ENCODE peak calls at places on chromosomes 11 and 22, in seven cellular contexts. One of them, this sample, is unnamed.

GRCh38 chr11:73981051-73981805 is 1.4 kb downstream of the UCP2 start:
- DNase-seq in heart left ventricle: no peak
- DNase-seq in iPS DF 6.9: no peak
- DNase-seq in CD8-positive, alpha-beta T cell: no peak
- DNase-seq in AG10803: no peak
- DNase-seq in dorsolateral prefrontal cortex: no peak
- DNase-seq in mammary epithelial cell: no peak
- DNase-seq in this sample: no peak

GRCh38 chr22:46336119-46337078 is 885 bp downstream of the TRMU start:
- DNase-seq in CD8-positive, alpha-beta T cell: no peak
- DNase-seq in iPS DF 6.9: no peak
- DNase-seq in AG10803: no peak
- DNase-seq in dorsolateral prefrontal cortex: peak
- DNase-seq in heart left ventricle: no peak
- DNase-seq in mammary epithelial cell: peak
- DNase-seq in this sample: peak

GRCh38 chr11:96075532-96075959 is 151.6 kb upstream of the MTMR2 start:
- DNase-seq in heart left ventricle: no peak
- DNase-seq in mammary epithelial cell: peak
- DNase-seq in dorsolateral prefrontal cortex: no peak
- DNase-seq in CD8-positive, alpha-beta T cell: no peak
- DNase-seq in AG10803: no peak
- DNase-seq in iPS DF 6.9: no peak
- DNase-seq in this sample: no peak

GRCh38 chr11:116840224-116840745 is 2.9 kb upstream of the APOA1 start:
- DNase-seq in mammary epithelial cell: no peak
- DNase-seq in heart left ventricle: no peak
- DNase-seq in CD8-positive, alpha-beta T cell: no peak
- DNase-seq in iPS DF 6.9: no peak
- DNase-seq in dorsolateral prefrontal cortex: no peak
- DNase-seq in AG10803: peak
- DNase-seq in this sample: no peak

GRCh38 chr22:50030315-50031188 is 18.0 kb upstream of the IL17REL start:
- DNase-seq in iPS DF 6.9: peak
- DNase-seq in mammary epithelial cell: peak
- DNase-seq in heart left ventricle: peak
- DNase-seq in CD8-positive, alpha-beta T cell: peak
- DNase-seq in dorsolateral prefrontal cortex: peak
- DNase-seq in AG10803: peak
- DNase-seq in this sample: peak

GRCh38 chr11:96054870-96055705 is 131.2 kb upstream of the MTMR2 start:
- DNase-seq in heart left ventricle: no peak
- DNase-seq in dorsolateral prefrontal cortex: no peak
- DNase-seq in mammary epithelial cell: peak
- DNase-seq in AG10803: peak
- DNase-seq in CD8-positive, alpha-beta T cell: no peak
- DNase-seq in iPS DF 6.9: no peak
- DNase-seq in this sample: no peak

GRCh38 chr22:46031066-46031465 is 54.1 kb upstream of the WNT7B start:
- DNase-seq in mammary epithelial cell: no peak
- DNase-seq in CD8-positive, alpha-beta T cell: no peak
- DNase-seq in heart left ventricle: peak
- DNase-seq in dorsolateral prefrontal cortex: peak
- DNase-seq in AG10803: no peak
- DNase-seq in iPS DF 6.9: no peak
- DNase-seq in this sample: peak

GRCh38 chr22:24564376-24565058 is 8.7 kb downstream of the SNRPD3 start:
- DNase-seq in iPS DF 6.9: no peak
- DNase-seq in mammary epithelial cell: no peak
- DNase-seq in heart left ventricle: peak
- DNase-seq in CD8-positive, alpha-beta T cell: no peak
- DNase-seq in AG10803: peak
- DNase-seq in dorsolateral prefrontal cortex: no peak
- DNase-seq in this sample: no peak

GRCh38 chr11:2383823-2384722 is 7.0 kb downstream of the CD81 start:
- DNase-seq in CD8-positive, alpha-beta T cell: no peak
- DNase-seq in AG10803: no peak
- DNase-seq in mammary epithelial cell: no peak
- DNase-seq in heart left ventricle: no peak
- DNase-seq in iPS DF 6.9: no peak
- DNase-seq in dorsolateral prefrontal cortex: no peak
- DNase-seq in this sample: no peak
- H3K4me3 ChIP-seq in CD8-positive, alpha-beta T cell: no peak
- H3K4me3 ChIP-seq in AG10803: no peak
- H3K4me3 ChIP-seq in mammary epithelial cell: peak
- H3K4me3 ChIP-seq in heart left ventricle: no peak
- H3K4me3 ChIP-seq in iPS DF 6.9: no peak
- H3K4me3 ChIP-seq in dorsolateral prefrontal cortex: peak
- H3K4me3 ChIP-seq in this sample: peak

GRCh38 chr11:72721276-72721675 is 30.9 kb downstream of the ARAP1 start:
- DNase-seq in AG10803: no peak
- DNase-seq in mammary epithelial cell: no peak
- DNase-seq in dorsolateral prefrontal cortex: no peak
- DNase-seq in CD8-positive, alpha-beta T cell: no peak
- DNase-seq in iPS DF 6.9: no peak
- DNase-seq in heart left ventricle: peak
- DNase-seq in this sample: no peak

GRCh38 chr11:72719551-72719950 is 32.7 kb downstream of the ARAP1 start:
- DNase-seq in dorsolateral prefrontal cortex: no peak
- DNase-seq in CD8-positive, alpha-beta T cell: no peak
- DNase-seq in heart left ventricle: peak
- DNase-seq in AG10803: no peak
- DNase-seq in mammary epithelial cell: no peak
- DNase-seq in iPS DF 6.9: no peak
- DNase-seq in this sample: no peak

GRCh38 chr11:72720806-72721205 is 31.4 kb downstream of the ARAP1 start:
- DNase-seq in mammary epithelial cell: no peak
- DNase-seq in heart left ventricle: peak
- DNase-seq in dorsolateral prefrontal cortex: no peak
- DNase-seq in AG10803: no peak
- DNase-seq in CD8-positive, alpha-beta T cell: no peak
- DNase-seq in iPS DF 6.9: no peak
- DNase-seq in this sample: no peak

GRCh38 chr11:72719144-72719543 is 33.1 kb downstream of the ARAP1 start:
- DNase-seq in iPS DF 6.9: no peak
- DNase-seq in mammary epithelial cell: no peak
- DNase-seq in CD8-positive, alpha-beta T cell: no peak
- DNase-seq in dorsolateral prefrontal cortex: no peak
- DNase-seq in AG10803: peak
- DNase-seq in heart left ventricle: peak
- DNase-seq in this sample: peak

DNA sequence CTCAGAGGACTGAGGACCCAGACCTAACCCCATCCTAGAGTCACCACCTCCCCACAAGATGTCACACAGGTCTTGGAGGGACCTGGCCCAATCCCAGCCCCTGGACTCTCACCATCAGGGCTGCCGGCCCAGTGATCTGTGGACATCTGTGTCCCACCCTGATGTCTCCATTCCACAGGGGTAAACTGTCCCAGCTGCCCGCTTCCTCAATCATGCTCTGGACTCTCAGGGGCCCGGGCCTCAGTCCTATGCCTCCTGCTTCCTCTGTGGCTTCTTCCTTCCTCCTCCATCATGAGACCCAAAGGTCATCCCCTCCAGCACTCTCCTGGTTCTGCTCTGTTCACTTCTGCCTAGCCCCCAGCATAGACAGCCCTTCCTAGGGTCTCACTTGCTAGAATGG is 32.2 kb downstream of the ARAP1 start:
- DNase-seq in heart left ventricle: peak
- DNase-seq in dorsolateral prefrontal cortex: no peak
- DNase-seq in mammary epithelial cell: no peak
- DNase-seq in CD8-positive, alpha-beta T cell: no peak
- DNase-seq in AG10803: no peak
- DNase-seq in iPS DF 6.9: no peak
- DNase-seq in this sample: peak
- H3K4me3 ChIP-seq in heart left ventricle: peak
- H3K4me3 ChIP-seq in dorsolateral prefrontal cortex: peak
- H3K4me3 ChIP-seq in mammary epithelial cell: peak
- H3K4me3 ChIP-seq in CD8-positive, alpha-beta T cell: peak
- H3K4me3 ChIP-seq in AG10803: peak
- H3K4me3 ChIP-seq in iPS DF 6.9: no peak
- H3K4me3 ChIP-seq in this sample: peak

GRCh38 chr11:127000991-127001390 is 421 bp upstream of the KIRREL3 start:
- DNase-seq in CD8-positive, alpha-beta T cell: no peak
- DNase-seq in mammary epithelial cell: no peak
- DNase-seq in dorsolateral prefrontal cortex: no peak
- DNase-seq in heart left ventricle: no peak
- DNase-seq in iPS DF 6.9: no peak
- DNase-seq in AG10803: peak
- DNase-seq in this sample: no peak
- H3K4me3 ChIP-seq in CD8-positive, alpha-beta T cell: no peak
- H3K4me3 ChIP-seq in mammary epithelial cell: no peak
- H3K4me3 ChIP-seq in dorsolateral prefrontal cortex: peak
- H3K4me3 ChIP-seq in heart left ventricle: peak
- H3K4me3 ChIP-seq in iPS DF 6.9: no peak
- H3K4me3 ChIP-seq in AG10803: peak
- H3K4me3 ChIP-seq in this sample: peak

DNA sequence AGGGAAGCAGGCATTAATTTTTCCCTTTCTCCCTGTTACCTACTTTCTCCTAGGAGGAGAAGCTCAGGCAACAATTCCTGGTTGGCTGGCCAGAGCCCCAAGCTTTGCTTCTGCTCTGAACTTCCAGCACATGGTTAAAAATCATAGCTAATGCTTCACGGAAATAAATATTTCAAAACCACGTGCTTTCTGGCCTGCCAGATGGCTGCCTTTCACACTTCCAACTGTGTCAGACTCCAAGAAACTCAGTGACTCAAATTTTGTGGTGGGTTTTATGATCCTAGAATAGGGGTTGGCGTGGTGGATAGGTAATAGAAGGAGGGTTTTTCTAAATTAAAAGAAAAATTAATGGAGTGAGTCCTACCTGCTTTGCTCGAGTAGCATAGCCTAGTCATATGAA is 58.5 kb downstream of the SC5D start:
- DNase-seq in CD8-positive, alpha-beta T cell: no peak
- DNase-seq in iPS DF 6.9: no peak
- DNase-seq in heart left ventricle: no peak
- DNase-seq in mammary epithelial cell: no peak
- DNase-seq in AG10803: no peak
- DNase-seq in dorsolateral prefrontal cortex: no peak
- DNase-seq in this sample: no peak
- H3K4me3 ChIP-seq in CD8-positive, alpha-beta T cell: no peak
- H3K4me3 ChIP-seq in iPS DF 6.9: no peak
- H3K4me3 ChIP-seq in heart left ventricle: no peak
- H3K4me3 ChIP-seq in mammary epithelial cell: no peak
- H3K4me3 ChIP-seq in AG10803: no peak
- H3K4me3 ChIP-seq in dorsolateral prefrontal cortex: no peak
- H3K4me3 ChIP-seq in this sample: no peak

This sample was measured in left ventricle myocardium inferior.